ENCODE peak calls at places on chromosomes 7 and 10, in six cellular contexts. A is left cardiac atrium; N is activated naive CD4-positive, alpha-beta T cell treated with anti-CD3 and anti-CD28 coated beads for 36 hours; X is midbrain; P is cerebellar cortex; V is psoas muscle. C is an unnamed sample.

GRCh38 chr7:11760372-11760771 is 71.6 kb downstream of the THSD7A start:
- DNase-seq in A (no peak), N (no peak), X (no peak), P (no peak), V (no peak), C (no peak)

GRCh38 chr10:116274141-116274861 is 1.3 kb upstream of the GFRA1 start:
- DNase-seq in A (peak), N (no peak), X (no peak), P (no peak), V (no peak), C (peak)

GRCh38 chr7:42236266-42237161 is 495 bp downstream of the GLI3 start:
- DNase-seq in A (peak), N (peak), X (peak), P (no peak), V (peak), C (peak)

GRCh38 chr10:30088178-30088577 is 28.8 kb upstream of the JCAD start:
- DNase-seq in A (no peak), N (no peak), X (no peak), P (peak), V (no peak), C (no peak)

GRCh38 chr10:131654471-131655087 is 246.2 kb upstream of the PPP2R2D start:
- DNase-seq in A (no peak), N (no peak), X (no peak), P (no peak), V (no peak), C (no peak)

GRCh38 chr10:1378473-1378872 is 322.3 kb downstream of the WDR37 start:
- DNase-seq in A (no peak), N (no peak), X (no peak), P (no peak), V (no peak), C (no peak)

GRCh38 chr10:133405272-133405671 is 11.3 kb downstream of the MTG1 start:
- DNase-seq in A (no peak), N (no peak), X (no peak), P (no peak), V (no peak), C (no peak)

GRCh38 chr10:5811387-5811821 is 1.8 kb downstream of the GDI2 start:
- DNase-seq in A (no peak), N (no peak), X (peak), P (peak), V (no peak), C (no peak)

GRCh38 chr10:16933799-16934198 is 116.6 kb upstream of the RSU1 start:
- DNase-seq in A (no peak), N (no peak), X (no peak), P (no peak), V (no peak), C (peak)

GRCh38 chr10:58641708-58642107 is 129.0 kb downstream of the BICC1 start:
- DNase-seq in A (no peak), N (no peak), X (no peak), P (no peak), V (no peak), C (no peak)

GRCh38 chr10:33863347-33863746 is 528.9 kb upstream of the NRP1 start:
- DNase-seq in A (no peak), N (no peak), X (no peak), P (no peak), V (no peak), C (no peak)

GRCh38 chr10:12782537-12782936 is 219.0 kb downstream of the CCDC3 start:
- DNase-seq in A (peak), N (peak), X (no peak), P (peak), V (peak), C (peak)

GRCh38 chr10:57785546-57785945 is 482.1 kb downstream of the IPMK start:
- DNase-seq in A (no peak), N (no peak), X (no peak), P (no peak), V (no peak), C (no peak)

GRCh38 chr10:112585052-112585451 is 138.0 kb downstream of the VTI1A start:
- DNase-seq in A (no peak), N (no peak), X (no peak), P (no peak), V (no peak), C (no peak)

GRCh38 chr7:46229409-46229808 is 308.3 kb upstream of the IGFBP3 start:
- DNase-seq in A (no peak), N (no peak), X (no peak), P (no peak), V (no peak), C (no peak)

GRCh38 chr10:523925-524324 is 165.5 kb downstream of the DIP2C start:
- DNase-seq in A (no peak), N (no peak), X (no peak), P (no peak), V (peak), C (peak)

GRCh38 chr7:80294321-80294720 is 159.7 kb downstream of the GNAI1 start:
- DNase-seq in A (no peak), N (no peak), X (no peak), P (no peak), V (no peak), C (no peak)

GRCh38 chr10:102424916-102425315 is 4.3 kb downstream of the FBXL15 start:
- DNase-seq in A (no peak), N (no peak), X (no peak), P (no peak), V (no peak), C (no peak)

GRCh38 chr7:128904381-128905197 is 5.9 kb downstream of the KCP start:
- DNase-seq in A (peak), N (peak), X (peak), P (peak), V (no peak), C (no peak)

GRCh38 chr7:148883233-148884048 is 650 bp downstream of the EZH2 start:
- DNase-seq in A (peak), N (peak), X (peak), P (peak), V (peak), C (peak)

GRCh38 chr7:38232475-38233366 is 40.7 kb downstream of the TARP start:
- DNase-seq in A (no peak), N (peak), X (no peak), P (no peak), V (no peak), C (no peak)

GRCh38 chr10:35447693-35448407 is 111.5 kb downstream of the CCNY start:
- DNase-seq in A (peak), N (peak), X (no peak), P (peak), V (no peak), C (no peak)

GRCh38 chr10:33306126-33306525 is 28.3 kb downstream of the NRP1 start:
- DNase-seq in A (no peak), N (no peak), X (no peak), P (no peak), V (no peak), C (no peak)

GRCh38 chr7:33183504-33183903 is 54.1 kb downstream of the BBS9 start:
- DNase-seq in A (no peak), N (no peak), X (no peak), P (no peak), V (no peak), C (no peak)

GRCh38 chr7:45599851-45600706 is 25.9 kb downstream of the ADCY1 start:
- DNase-seq in A (no peak), N (no peak), X (no peak), P (no peak), V (no peak), C (no peak)

GRCh38 chr7:70776627-70777101 is 355.3 kb upstream of the GALNT17 start:
- DNase-seq in A (no peak), N (peak), X (peak), P (peak), V (no peak), C (peak)

C was measured in ovary.